ENCODE peak calls at places on chromosomes 12 and 14, in eight cellular contexts. O is uterus, R is lower leg skin, Y is transverse colon, H is IMR-90, T is stomach, Z is Peyer's patch, U is esophagus squamous epithelium. N is an unnamed sample.

GRCh38 chr14:52553002-52553670 is 500 bp downstream of the GPR137C start:
- DNase-seq in Z (peak; percentile 34), U (no peak), Y (peak; percentile 35), H (no peak), T (peak; percentile 39), R (peak; percentile 86), O (peak; percentile 26), N (peak; percentile 19)

GRCh38 chr12:93514853-93515252 is 47.5 kb downstream of the MRPL42 start:
- DNase-seq in Z (no peak), Y (no peak), R (no peak), T (no peak), U (no peak), H (peak; percentile 91), O (no peak), N (no peak)

GRCh38 chr14:76090611-76091010 is 61.1 kb upstream of the GPATCH2L start:
- DNase-seq in Z (no peak), R (no peak), H (no peak), U (no peak), Y (no peak), O (no peak), T (no peak), N (no peak)

GRCh38 chr12:47903151-47903611 is 1.6 kb downstream of the VDR start:
- DNase-seq in O (no peak), Z (no peak), U (no peak), T (peak; percentile 53), Y (peak; percentile 76), H (peak; percentile 76), R (no peak), N (no peak)

GRCh38 chr12:57332646-57333312 is 81.8 kb upstream of the STAC3 start:
- DNase-seq in T (no peak), Z (no peak), H (peak; percentile 25), R (no peak), U (no peak), Y (no peak), O (no peak), N (no peak)

GRCh38 chr12:87870061-87870460 is 159.1 kb downstream of the C12orf50 start:
- DNase-seq in H (peak; percentile 51), Z (no peak), U (no peak), R (no peak), T (no peak), Y (no peak), O (no peak), N (no peak)

GRCh38 chr12:11958216-11959091 is 112.3 kb upstream of the BCL2L14 start:
- DNase-seq in T (no peak), Z (no peak), H (peak; percentile 95), Y (no peak), U (no peak), O (no peak), R (no peak), N (no peak)

GRCh38 chr12:65836419-65837197 is 12.3 kb downstream of the HMGA2 start:
- DNase-seq in Z (no peak), R (no peak), T (no peak), H (no peak), O (no peak), Y (no peak), U (no peak), N (no peak)

GRCh38 chr14:70097576-70098256 is 91.0 kb downstream of the SLC8A3 start:
- DNase-seq in Z (no peak), R (no peak), T (no peak), U (no peak), O (no peak), H (no peak), Y (no peak), N (no peak)

GRCh38 chr12:46855760-46856159 is 30.0 kb upstream of the SLC38A4 start:
- DNase-seq in T (no peak), O (no peak), R (no peak), Y (no peak), Z (no peak), H (no peak), U (no peak), N (no peak)

GRCh38 chr12:7061596-7061995 is 1.1 kb downstream of the C1S start:
- DNase-seq in Y (no peak), Z (no peak), R (peak; percentile 82), H (no peak), U (no peak), T (no peak), O (no peak), N (no peak)

GRCh38 chr14:32478027-32478426 is 148.9 kb downstream of the AKAP6 start:
- DNase-seq in U (no peak), R (no peak), Z (no peak), Y (no peak), H (no peak), T (no peak), O (no peak), N (no peak)

GRCh38 chr12:62260733-62261683 is 804 bp downstream of the USP15 start:
- DNase-seq in Z (peak; percentile 81), T (peak; percentile 32), Y (peak; percentile 45), H (peak; percentile 41), R (peak; percentile 88), U (peak; percentile 32), O (no peak), N (no peak)

GRCh38 chr14:77303417-77304156 is 17.1 kb downstream of the POMT2 start:
- DNase-seq in H (peak; percentile 97), O (no peak), Y (no peak), U (no peak), R (no peak), T (no peak), Z (no peak), N (no peak)

GRCh38 chr12:113422929-113423669 is 919 bp downstream of the SDSL start:
- DNase-seq in Y (no peak), T (no peak), U (no peak), Z (no peak), H (peak; percentile 9), O (no peak), R (no peak), N (no peak)

GRCh38 chr12:124563401-124563800 is 4.0 kb downstream of the NCOR2 start:
- DNase-seq in R (no peak), Y (no peak), H (no peak), U (no peak), O (no peak), T (no peak), Z (no peak), N (no peak)

GRCh38 chr12:85329913-85330312 is 49.9 kb downstream of the ALX1 start:
- DNase-seq in T (no peak), O (no peak), R (no peak), Z (no peak), Y (no peak), H (no peak), U (no peak), N (no peak)

GRCh38 chr12:113935459-113935858 is 30.7 kb downstream of the RBM19 start:
- DNase-seq in R (no peak), O (no peak), U (no peak), Z (no peak), H (no peak), Y (no peak), T (no peak), N (no peak)

GRCh38 chr12:89211456-89211855 is 140.8 kb downstream of the DUSP6 start:
- DNase-seq in R (no peak), U (no peak), T (no peak), Z (no peak), O (no peak), H (peak; percentile 41), Y (no peak), N (no peak)

DNA sequence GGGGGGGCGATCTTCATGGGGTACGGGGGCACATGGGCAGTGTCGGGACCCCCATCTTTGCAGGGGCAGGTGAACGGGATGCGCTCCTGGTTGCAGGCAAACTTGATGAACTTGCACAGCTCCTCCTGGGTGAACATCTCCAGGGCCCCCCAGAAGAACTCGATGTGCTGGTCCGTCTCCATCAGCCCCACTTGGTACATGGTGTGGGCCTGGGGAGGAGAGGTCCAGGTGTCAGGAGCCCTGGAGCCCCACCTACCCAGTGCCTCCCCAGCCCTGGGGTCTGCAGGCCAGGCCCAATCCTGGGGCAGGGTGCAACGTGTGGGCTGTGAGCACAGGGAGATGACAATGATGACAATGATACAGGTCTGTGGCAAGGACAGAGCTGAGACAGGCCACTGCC is 37.7 kb downstream of the TRAFD1 start:
- DNase-seq in U (no peak), O (no peak), T (no peak), Y (no peak), Z (no peak), H (no peak), R (no peak), N (no peak)
- TF ChIP-seq POLR2A in U (no peak), O (no peak), T (no peak), Y (no peak), Z (no peak), H (no peak), R (no peak), N (no peak)

GRCh38 chr14:103698380-103699260 is 16.6 kb downstream of the XRCC3 start:
- DNase-seq in T (peak; percentile 92), R (peak; percentile 88), Y (peak; percentile 82), O (no peak), H (no peak), U (no peak), Z (peak; percentile 66), N (no peak)
- TF ChIP-seq POLR2A in T (no peak), R (no peak), Y (peak; percentile 30), O (no peak), H (no peak), U (no peak), Z (no peak), N (peak; percentile 16)

GRCh38 chr12:121649819-121650353 is 19.6 kb downstream of the MORN3 start:
- DNase-seq in R (no peak), Z (no peak), O (no peak), Y (no peak), H (no peak), U (no peak), T (no peak), N (no peak)
- TF ChIP-seq POLR2A in R (no peak), Z (no peak), O (no peak), Y (no peak), H (no peak), U (no peak), T (no peak), N (no peak)

DNA sequence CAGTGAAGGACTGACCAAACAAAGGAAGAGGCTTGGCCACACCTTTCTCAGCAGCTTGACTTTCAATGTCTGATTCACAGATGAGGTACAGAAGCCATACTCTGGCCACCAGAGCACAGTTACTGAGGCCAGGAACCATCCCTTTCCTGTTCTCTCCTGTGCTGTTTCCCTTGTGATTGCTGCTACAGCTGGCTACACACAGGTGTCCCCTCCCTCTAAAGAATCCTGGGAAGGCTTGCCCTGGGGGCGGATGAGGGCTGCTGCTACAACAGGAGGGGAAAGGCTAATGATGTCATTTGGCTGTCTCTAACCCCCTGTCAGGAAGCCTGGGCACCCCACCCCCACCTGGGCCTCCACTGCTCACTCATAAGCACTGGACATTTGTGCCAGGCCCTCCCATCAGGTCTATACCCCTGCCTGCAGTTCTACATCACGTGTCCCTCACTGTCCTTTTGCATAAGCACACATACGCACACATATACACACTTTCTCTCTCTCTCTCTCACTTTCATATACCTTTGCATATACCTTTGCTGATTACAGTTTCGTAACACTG is 41.3 kb downstream of the PRPF40B start:
- DNase-seq in R (no peak), U (no peak), T (no peak), Y (no peak), Z (peak; percentile 30), H (no peak), O (no peak), N (no peak)
- TF ChIP-seq POLR2A in R (no peak), U (no peak), T (no peak), Y (no peak), Z (no peak), H (no peak), O (no peak), N (no peak)